ENCODE peak calls at places on chromosomes 7 and 10, in four cellular contexts. O is astrocyte of the spinal cord, B is spleen, T is suprapubic skin. G is an unnamed sample.

GRCh38 chr10:57986422-57986821 is 281.3 kb downstream of the IPMK start:
- DNase-seq in O (no peak), B (no peak), T (no peak), G (no peak)

GRCh38 chr7:38760226-38760625 is 129.1 kb upstream of the AMPH start:
- DNase-seq in O (no peak), B (no peak), T (no peak), G (no peak)

GRCh38 chr10:24708081-24708480 is 15.6 kb downstream of the ARHGAP21 start:
- DNase-seq in O (no peak), B (no peak), T (no peak), G (no peak)

GRCh38 chr10:271201-271600 is 135.9 kb downstream of the ZMYND11 start:
- DNase-seq in O (no peak), B (no peak), T (no peak), G (no peak)

GRCh38 chr10:48245977-48246376 is 28.5 kb downstream of the FRMPD2 start:
- DNase-seq in O (no peak), B (peak), T (no peak), G (no peak)

GRCh38 chr7:124737760-124738159 is 27.8 kb downstream of the GPR37 start:
- DNase-seq in O (no peak), B (no peak), T (no peak), G (no peak)

GRCh38 chr7:108146070-108146842 is 16.1 kb upstream of the LAMB4 start:
- DNase-seq in O (peak), B (no peak), T (peak), G (no peak)

GRCh38 chr10:3805791-3806381 is 20.9 kb upstream of the KLF6 start:
- DNase-seq in O (peak), B (peak), T (no peak), G (peak)

GRCh38 chr10:77818378-77818777 is 108.2 kb downstream of the DLG5 start:
- DNase-seq in O (no peak), B (no peak), T (no peak), G (peak)

GRCh38 chr7:18654709-18655108 is 159.2 kb downstream of the HDAC9 start:
- DNase-seq in O (no peak), B (no peak), T (no peak), G (no peak)

GRCh38 chr7:4861673-4862072 is at the start of gene PAPOLB:
- DNase-seq in O (no peak), B (no peak), T (no peak), G (no peak)

GRCh38 chr7:77679608-77680007 is 16.7 kb upstream of the RSBN1L start:
- DNase-seq in O (no peak), B (no peak), T (no peak), G (no peak)

GRCh38 chr7:145143690-145144089 is 307.8 kb upstream of the TPK1 start:
- DNase-seq in O (no peak), B (no peak), T (no peak), G (no peak)

GRCh38 chr7:119196183-119196582 is 971.7 kb downstream of the ANKRD7 start:
- DNase-seq in O (peak), B (no peak), T (no peak), G (no peak)

GRCh38 chr10:3782456-3783312 is 2.3 kb downstream of the KLF6 start:
- DNase-seq in O (peak), B (peak), T (peak), G (peak)

GRCh38 chr7:14604606-14605005 is 297.9 kb downstream of the DGKB start:
- DNase-seq in O (peak), B (no peak), T (no peak), G (no peak)

GRCh38 chr10:19966751-19967150 is 150.5 kb downstream of the PLXDC2 start:
- DNase-seq in O (peak), B (no peak), T (no peak), G (no peak)

GRCh38 chr7:519974-520458 is 370 bp upstream of the PDGFA start:
- DNase-seq in O (peak), B (no peak), T (no peak), G (peak)

GRCh38 chr7:2275101-2275500 is 33.1 kb downstream of the NUDT1 start:
- DNase-seq in O (no peak), B (no peak), T (no peak), G (no peak)

GRCh38 chr7:27759491-27759890 is 19.5 kb downstream of the TAX1BP1 start:
- DNase-seq in O (no peak), B (no peak), T (no peak), G (no peak)

GRCh38 chr7:82745117-82745516 is 301.5 kb upstream of the CACNA2D1 start:
- DNase-seq in O (peak), B (no peak), T (no peak), G (no peak)

GRCh38 chr7:107506683-107507339 is 37.0 kb downstream of the GPR22 start:
- DNase-seq in O (peak), B (no peak), T (peak), G (peak)

GRCh38 chr7:90560730-90561129 is 35.4 kb upstream of the CDK14 start:
- DNase-seq in O (peak), B (no peak), T (no peak), G (no peak)

GRCh38 chr7:30074422-30075030 is 46.3 kb downstream of the PLEKHA8 start:
- DNase-seq in O (peak), B (no peak), T (no peak), G (no peak)

GRCh38 chr10:22335204-22335956 is 9.9 kb upstream of the SPAG6 start:
- DNase-seq in O (peak), B (peak), T (peak), G (peak)

GRCh38 chr7:55533050-55533728 is 39.1 kb downstream of the VOPP1 start:
- DNase-seq in O (peak), B (peak), T (no peak), G (no peak)

GRCh38 chr7:44733708-44734481 is 14.8 kb upstream of the ZMIZ2 start:
- DNase-seq in O (peak), B (peak), T (no peak), G (no peak)

GRCh38 chr10:25334445-25334844 is 159.6 kb downstream of the GPR158 start:
- DNase-seq in O (no peak), B (no peak), T (no peak), G (no peak)

GRCh38 chr7:75711076-75711475 is 27.7 kb downstream of the HIP1 start:
- DNase-seq in O (no peak), B (no peak), T (no peak), G (no peak)

GRCh38 chr10:90276894-90277447 is 575.6 kb downstream of the KIF20B start:
- DNase-seq in O (peak), B (no peak), T (no peak), G (no peak)

GRCh38 chr10:44581996-44582395 is 197.1 kb upstream of the CXCL12 start:
- DNase-seq in O (no peak), B (no peak), T (no peak), G (no peak)

GRCh38 chr7:5624386-5625365 is 156.8 kb downstream of the RNF216 start:
- DNase-seq in O (no peak), B (peak), T (no peak), G (no peak)

GRCh38 chr7:26200113-26200443 is 468 bp downstream of the HNRNPA2B1 start:
- DNase-seq in O (peak), B (peak), T (peak), G (peak)

GRCh38 chr10:99941942-99942835 is 67.6 kb downstream of the DNMBP start:
- DNase-seq in O (peak), B (no peak), T (no peak), G (no peak)

GRCh38 chr10:11106621-11107374 is 89.1 kb downstream of the CELF2 start:
- DNase-seq in O (no peak), B (no peak), T (no peak), G (no peak)

DNA sequence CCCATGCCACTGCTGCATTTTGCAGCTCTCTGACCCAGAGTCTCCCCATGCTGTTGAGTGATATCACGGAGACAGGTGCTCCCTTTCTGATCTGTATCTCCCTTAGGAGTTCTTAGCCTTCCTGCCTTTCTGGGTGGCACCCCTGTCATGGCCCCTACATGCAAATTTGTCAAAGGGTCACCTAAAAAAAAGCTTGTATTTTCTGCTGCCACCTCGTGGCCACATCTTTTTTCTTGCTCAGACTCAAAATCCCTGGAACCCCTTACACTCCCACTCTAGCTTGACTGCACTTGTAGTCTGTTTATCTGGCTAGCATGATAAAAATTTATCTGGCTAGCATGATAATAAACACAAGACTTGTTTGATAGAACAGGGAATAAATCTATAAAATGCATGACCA is 809.1 kb downstream of the SORCS1 start:
- DNase-seq in O (no peak), B (no peak), T (no peak), G (no peak)
- TF ChIP-seq CTCF in O (peak), B (no peak), T (no peak), G (no peak)

DNA sequence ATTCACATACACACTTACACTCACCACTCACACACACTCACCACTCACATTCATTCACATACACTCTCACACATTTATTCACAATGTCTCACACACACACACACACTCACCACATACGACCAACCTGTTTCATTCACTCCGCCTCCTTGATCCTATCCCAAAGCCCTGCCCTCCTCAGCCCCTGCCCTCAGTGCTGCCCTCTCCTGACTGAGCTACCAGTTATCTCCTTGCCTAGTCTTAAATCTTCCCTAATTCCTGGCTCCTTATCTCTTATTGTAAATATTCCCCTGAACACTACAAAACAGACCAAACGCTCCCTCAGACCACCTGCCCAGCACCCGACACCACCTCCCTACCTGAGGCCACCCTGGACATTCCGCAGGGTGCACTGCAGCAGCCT is 26.1 kb upstream of the C10orf120 start:
- DNase-seq in O (no peak), B (no peak), T (no peak), G (no peak)
- TF ChIP-seq CTCF in O (no peak), B (no peak), T (no peak), G (no peak)

DNA sequence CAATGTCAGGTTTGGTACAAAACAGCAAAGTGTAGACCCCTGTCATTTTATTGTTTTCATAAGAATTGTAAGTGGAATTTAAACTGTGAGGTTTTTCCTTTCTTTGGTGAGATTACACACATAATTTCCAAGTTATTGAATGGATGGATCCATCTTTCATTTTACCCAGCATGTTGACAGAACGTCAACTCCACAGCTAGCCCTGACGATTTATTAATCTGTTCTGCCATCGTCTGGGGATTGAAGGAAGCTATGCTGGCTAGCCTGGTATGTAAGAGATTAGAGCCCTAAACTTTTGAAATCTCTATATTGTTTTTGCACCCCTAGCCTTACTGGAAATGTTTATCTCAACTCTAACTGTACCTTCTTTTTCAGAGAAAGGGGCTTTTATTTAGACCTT is 8.6 kb downstream of the WNT16 start:
- DNase-seq in O (no peak), B (no peak), T (no peak), G (no peak)
- TF ChIP-seq CTCF in O (peak), B (no peak), T (no peak), G (no peak)

GRCh38 chr10:117741524-117741923 is 199.0 kb downstream of the EMX2 start:
- DNase-seq in O (no peak), B (no peak), T (no peak), G (no peak)
- TF ChIP-seq CTCF in O (peak), B (no peak), T (peak), G (no peak)

GRCh38 chr7:85065306-85065705 is 121.5 kb downstream of the SEMA3D start:
- DNase-seq in O (peak), B (no peak), T (no peak), G (no peak)
- TF ChIP-seq CTCF in O (no peak), B (no peak), T (no peak), G (no peak)

GRCh38 chr10:125151824-125152634 is 8.3 kb downstream of the CTBP2 start:
- DNase-seq in O (no peak), B (peak), T (no peak), G (no peak)
- TF ChIP-seq CTCF in O (no peak), B (no peak), T (no peak), G (no peak)

DNA sequence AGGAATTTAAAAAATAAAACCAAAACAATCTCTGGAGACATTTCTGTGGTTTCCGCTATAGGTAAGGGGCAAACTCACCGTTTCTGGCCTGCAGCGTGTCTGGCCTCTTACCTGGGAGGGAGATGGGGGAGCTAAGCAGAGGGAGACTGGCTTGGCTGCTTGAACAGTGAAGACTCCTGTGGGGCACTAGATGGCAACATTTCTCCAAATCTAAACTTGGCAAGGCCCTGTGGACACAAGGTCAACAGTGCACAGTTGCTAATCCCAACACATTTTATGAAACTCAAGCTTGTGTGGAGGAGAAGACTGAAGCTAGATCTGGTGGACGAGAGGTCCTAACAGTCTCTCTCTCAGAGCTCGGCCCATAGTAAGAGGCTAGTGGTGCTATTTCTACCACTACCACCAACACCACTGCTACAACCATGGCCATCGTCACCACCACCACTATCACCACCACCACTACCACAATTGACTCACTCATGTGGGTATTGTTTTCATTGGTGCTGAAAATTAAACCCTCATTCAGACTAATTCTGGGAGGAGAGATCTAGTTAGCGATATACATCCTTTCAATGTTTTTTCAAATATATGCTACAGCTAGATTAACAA is 28.4 kb upstream of the CDHR3 start:
- DNase-seq in O (peak), B (no peak), T (no peak), G (no peak)
- TF ChIP-seq CTCF in O (peak), B (no peak), T (no peak), G (no peak)

GRCh38 chr7:92116949-92117348 is 17.3 kb downstream of the CYP51A1 start:
- DNase-seq in O (no peak), B (no peak), T (no peak), G (no peak)
- TF ChIP-seq CTCF in O (no peak), B (no peak), T (no peak), G (no peak)

GRCh38 chr10:47031251-47031952 is 120.2 kb downstream of the PTPN20 start:
- DNase-seq in O (no peak), B (peak), T (peak), G (peak)
- TF ChIP-seq CTCF in O (no peak), B (no peak), T (no peak), G (no peak)